ENCODE peak calls at places on chromosomes 3 and 15, in ten cellular contexts. D is breast epithelium; M is NT2/D1; Z is right atrium auricular region; Y is left ventricle myocardium inferior; O is upper lobe of right lung; E is lung; J is MM.1S; P is ovary; N is CD8-positive, alpha-beta memory T cell. I is an unnamed sample.

GRCh38 chr3:51422211-51422610 is 31.1 kb downstream of the RBM15B start:
- DNase-seq in J (no peak), Z (no peak), Y (no peak), P (no peak), M (no peak), E (no peak), D (no peak), O (no peak), N (no peak), I (no peak)

GRCh38 chr3:13143381-13144004 is 70.3 kb upstream of the IQSEC1 start:
- DNase-seq in M (no peak), E (no peak), Z (no peak), D (no peak), O (peak; percentile 23), Y (no peak), N (no peak), J (no peak), P (no peak), I (peak; percentile 15)

GRCh38 chr15:71080705-71081104 is 34.6 kb upstream of the THSD4 start:
- DNase-seq in J (no peak), N (no peak), Z (no peak), Y (no peak), E (no peak), P (no peak), D (no peak), O (no peak), M (no peak), I (peak; percentile 34)

GRCh38 chr3:30286811-30287210 is 319.6 kb upstream of the TGFBR2 start:
- DNase-seq in P (no peak), D (no peak), E (no peak), Y (no peak), J (no peak), M (no peak), Z (no peak), N (no peak), O (no peak), I (no peak)

GRCh38 chr3:127074900-127075360 is 92.0 kb downstream of the PLXNA1 start:
- DNase-seq in Y (no peak), J (peak; percentile 70), P (no peak), Z (no peak), M (peak; percentile 78), O (peak; percentile 57), D (no peak), N (no peak), E (no peak), I (peak; percentile 82)

GRCh38 chr3:177599331-177599730 is 402.0 kb upstream of the TBL1XR1 start:
- DNase-seq in J (no peak), Z (no peak), Y (no peak), D (no peak), E (no peak), N (no peak), M (no peak), P (no peak), O (no peak), I (no peak)

GRCh38 chr3:170730071-170730812 is 139.8 kb downstream of the RPL22L1 start:
- DNase-seq in Z (no peak), E (no peak), P (no peak), M (no peak), O (no peak), Y (no peak), D (no peak), N (no peak), J (no peak), I (no peak)

GRCh38 chr15:89400997-89401590 is 66.5 kb upstream of the POLG start:
- DNase-seq in M (no peak), J (no peak), N (no peak), Z (no peak), P (no peak), Y (no peak), D (no peak), E (no peak), O (no peak), I (no peak)

GRCh38 chr15:69725957-69726356 is 273.3 kb downstream of the RPLP1 start:
- DNase-seq in M (no peak), E (peak; percentile 49), Z (no peak), P (no peak), D (no peak), O (no peak), Y (peak; percentile 18), N (no peak), J (no peak), I (no peak)

GRCh38 chr3:185153861-185154629 is 1.2 kb upstream of the C3orf70 start:
- DNase-seq in Z (no peak), Y (no peak), J (no peak), M (no peak), N (no peak), D (peak; percentile 24), E (no peak), O (no peak), P (peak; percentile 35), I (no peak)

GRCh38 chr3:111369953-111370352 is 172.0 kb upstream of the CD96 start:
- DNase-seq in J (no peak), Y (no peak), P (no peak), Z (no peak), M (no peak), E (no peak), O (no peak), N (no peak), D (no peak), I (no peak)

GRCh38 chr3:77682162-77682561 is 642.3 kb downstream of the ROBO2 start:
- DNase-seq in Z (no peak), Y (no peak), O (no peak), J (no peak), E (no peak), M (no peak), N (no peak), P (no peak), D (no peak), I (no peak)

GRCh38 chr15:25068696-25069095 is 113.9 kb downstream of the SNRPN start:
- DNase-seq in E (no peak), D (no peak), P (no peak), O (peak; percentile 10), N (no peak), J (no peak), Z (no peak), M (no peak), Y (no peak), I (no peak)

GRCh38 chr15:25070357-25070963 is 115.7 kb downstream of the SNRPN start:
- DNase-seq in N (no peak), P (no peak), O (no peak), D (no peak), E (no peak), Z (no peak), Y (no peak), J (no peak), M (no peak), I (no peak)

GRCh38 chr15:25067725-25068309 is 113.0 kb downstream of the SNRPN start:
- DNase-seq in P (no peak), J (no peak), D (no peak), N (no peak), Y (no peak), M (no peak), E (no peak), O (peak; percentile 25), Z (no peak), I (no peak)

DNA sequence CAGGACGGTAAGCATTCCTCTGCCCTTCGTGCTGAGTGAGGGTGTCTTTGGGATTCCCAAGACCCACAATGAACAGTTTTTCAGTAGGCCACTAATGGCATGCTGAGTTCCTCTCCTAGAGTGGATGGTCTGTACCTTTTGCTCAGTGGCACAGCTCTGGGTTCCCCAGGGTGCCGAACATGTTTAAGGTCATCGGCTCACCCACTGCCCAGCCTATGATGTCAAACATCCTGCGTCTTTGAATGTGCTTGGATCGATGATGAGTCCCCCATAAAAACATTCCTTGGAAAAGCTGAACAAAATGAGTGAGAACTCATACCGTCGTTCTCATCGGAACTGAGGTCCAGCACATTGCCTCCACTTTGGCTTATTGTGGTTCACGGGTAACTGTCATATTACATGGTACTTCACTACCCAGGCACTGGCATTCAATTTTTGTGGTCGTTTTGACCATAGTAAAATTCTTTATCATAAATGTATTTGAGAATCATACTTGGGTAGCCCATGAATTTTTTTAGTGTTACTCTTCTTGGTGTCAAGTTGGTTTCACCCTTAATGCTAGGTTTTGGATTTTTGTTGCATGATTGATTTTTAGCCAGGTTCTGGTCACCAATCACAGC is 118.2 kb downstream of the SNRPN start:
- DNase-seq in Z (no peak), P (no peak), D (no peak), O (no peak), N (no peak), M (no peak), J (no peak), Y (no peak), E (no peak), I (no peak)
- H3K9me3 ChIP-seq in Z (peaks cover 100% of the 10 kb centered on the region), P (peaks cover 99% of the 10 kb centered on the region), D (peaks cover 100% of the 10 kb centered on the region), O (peaks cover 100% of the 10 kb centered on the region), N (peaks cover 100% of the 10 kb centered on the region), M (peaks cover 100% of the 10 kb centered on the region), J (no peaks in the 10 kb centered on the region), Y (peaks cover 100% of the 10 kb centered on the region), E (peaks cover 63% of the 10 kb centered on the region), I (peaks cover 100% of the 10 kb centered on the region)

GRCh38 chr15:100591835-100592234 is 10.1 kb downstream of the LINS1 start:
- DNase-seq in E (no peak), Y (no peak), M (no peak), Z (no peak), P (no peak), J (no peak), D (no peak), O (no peak), N (no peak), I (no peak)

GRCh38 chr15:100593431-100593830 is 8.6 kb downstream of the LINS1 start:
- DNase-seq in Z (no peak), M (no peak), D (no peak), Y (no peak), J (no peak), N (no peak), E (no peak), P (no peak), O (no peak), I (no peak)

GRCh38 chr15:100592898-100593297 is 9.1 kb downstream of the LINS1 start:
- DNase-seq in M (no peak), Z (no peak), D (no peak), O (no peak), E (no peak), J (no peak), P (no peak), Y (no peak), N (no peak), I (no peak)

GRCh38 chr15:100588638-100589242 is 13.2 kb downstream of the LINS1 start:
- DNase-seq in J (no peak), P (no peak), Z (no peak), M (no peak), E (no peak), N (no peak), Y (no peak), O (no peak), D (no peak), I (no peak)
- H3K9me3 ChIP-seq in J (no peaks in the 10 kb centered on the region), P (no peaks in the 10 kb centered on the region), Z (peaks cover 6% of the 10 kb centered on the region), M (peaks cover 98% of the 10 kb centered on the region), E (peaks cover 6% of the 10 kb centered on the region), N (peaks cover 5% of the 10 kb centered on the region), Y (peaks cover 24% of the 10 kb centered on the region), O (no peaks in the 10 kb centered on the region), D (peaks cover 9% of the 10 kb centered on the region), I (no peaks in the 10 kb centered on the region)

GRCh38 chr3:7506606-7507180 is 645.8 kb downstream of the GRM7 start:
- DNase-seq in Y (no peak), J (no peak), D (no peak), N (no peak), O (no peak), M (no peak), Z (no peak), P (no peak), E (no peak), I (no peak)
- H3K9me3 ChIP-seq in Y (peaks cover 16% of the 10 kb centered on the region), J (no peaks in the 10 kb centered on the region), D (no peaks in the 10 kb centered on the region), N (no peaks in the 10 kb centered on the region), O (no peaks in the 10 kb centered on the region), M (peaks cover 3% of the 10 kb centered on the region), Z (peaks cover 7% of the 10 kb centered on the region), P (no peaks in the 10 kb centered on the region), E (peaks cover 2% of the 10 kb centered on the region), I (no peaks in the 10 kb centered on the region)

GRCh38 chr3:57279685-57280084 is 12.8 kb downstream of the ASB14 start:
- DNase-seq in P (no peak), J (no peak), D (no peak), Y (no peak), M (no peak), N (no peak), O (no peak), E (no peak), Z (no peak), I (no peak)
- H3K9me3 ChIP-seq in P (no peaks in the 10 kb centered on the region), J (no peaks in the 10 kb centered on the region), D (no peaks in the 10 kb centered on the region), Y (no peaks in the 10 kb centered on the region), M (peaks cover 25% of the 10 kb centered on the region), N (no peaks in the 10 kb centered on the region), O (no peaks in the 10 kb centered on the region), E (no peaks in the 10 kb centered on the region), Z (no peaks in the 10 kb centered on the region), I (no peaks in the 10 kb centered on the region)

I was measured in tibial artery.